ENCODE peak calls at places on chromosomes 4 and X, in ten cellular contexts. I is NCI-H2171; M is activated gamma-delta T cell treated with Interleukin-2 at 50 U/mL for 16 hours; K is CD4-positive, alpha-beta T cell; C is AG09309; F is cardiac muscle cell; V is iris pigment epithelial cell; W is stimulated activated CD8-positive, alpha-beta memory T cell treated with anti-CD3 and anti-CD28 coated beads, Interleukin-4, amount 100 ng/mL, for 24 hours; Z is brain microvascular endothelial cell; S is type B pancreatic cell. G is an unnamed sample.
A peak's percentile ranks its signal among the peaks of the same experiment; 100 is the strongest.

GRCh38 chrX:152632445-152633097 is 5.1 kb upstream of the GABRQ start:
- DNase-seq in W (peak; percentile 23), K (peak; percentile 3), C (peak; percentile 3), M (peak; percentile 13), Z (peak; percentile 56), I (no peak), V (peak; percentile 31), S (no peak), F (peak; percentile 43), G (peak; percentile 62)

GRCh38 chr4:1510931-1511330 is 104.7 kb upstream of the NKX1-1 start:
- DNase-seq in S (no peak), M (no peak), I (no peak), F (no peak), K (no peak), Z (no peak), W (no peak), C (no peak), V (no peak), G (no peak)

GRCh38 chrX:113726009-113726408 is 857.9 kb upstream of the HTR2C start:
- DNase-seq in V (no peak), F (no peak), W (no peak), S (no peak), C (no peak), Z (no peak), M (no peak), I (no peak), K (no peak), G (no peak)

GRCh38 chr4:139934336-139934735 is 219.6 kb downstream of the MAML3 start:
- DNase-seq in K (no peak), S (no peak), W (no peak), Z (no peak), C (no peak), M (no peak), V (peak; percentile 60), I (peak; percentile 44), F (no peak), G (no peak)

GRCh38 chr4:15327311-15328298 is 100.2 kb upstream of the C1QTNF7 start:
- DNase-seq in K (no peak), W (no peak), V (peak; percentile 65), M (no peak), C (peak; percentile 87), Z (peak; percentile 23), F (no peak), I (no peak), S (no peak), G (no peak)

GRCh38 chr4:46818604-46819003 is 90.4 kb downstream of the COX7B2 start:
- DNase-seq in S (no peak), Z (no peak), F (no peak), M (no peak), W (no peak), I (no peak), K (no peak), C (no peak), V (no peak), G (no peak)

GRCh38 chr4:10584042-10584441 is 100.5 kb downstream of the CLNK start:
- DNase-seq in F (no peak), M (no peak), C (peak; percentile 25), I (no peak), V (peak; percentile 93), Z (peak; percentile 89), W (no peak), S (no peak), K (no peak), G (no peak)

GRCh38 chrX:1734806-1735205 is 119.9 kb downstream of the ASMT start:
- DNase-seq in I (no peak), V (no peak), M (no peak), C (no peak), K (no peak), F (no peak), W (no peak), S (no peak), Z (no peak), G (no peak)

GRCh38 chr4:175394213-175394612 is 417.9 kb downstream of the GPM6A start:
- DNase-seq in C (no peak), S (no peak), W (no peak), F (no peak), V (no peak), M (no peak), K (no peak), I (no peak), Z (no peak), G (no peak)

GRCh38 chr4:77994194-77994721 is 62.9 kb upstream of the FRAS1 start:
- DNase-seq in F (peak; percentile 86), Z (peak; percentile 71), I (no peak), C (peak; percentile 13), W (no peak), S (no peak), K (no peak), M (no peak), V (peak; percentile 79), G (peak; percentile 96)

GRCh38 chr4:52588771-52589591 is 70.1 kb downstream of the USP46 start:
- DNase-seq in I (no peak), F (no peak), C (peak; percentile 44), V (peak; percentile 96), M (no peak), W (no peak), S (no peak), Z (peak; percentile 99), K (no peak), G (no peak)

GRCh38 chr4:176767183-176767582 is 25.5 kb downstream of the VEGFC start:
- DNase-seq in M (no peak), C (no peak), I (no peak), K (no peak), F (no peak), V (no peak), S (no peak), Z (no peak), W (no peak), G (no peak)

GRCh38 chr4:23717528-23718248 is 172.2 kb downstream of the PPARGC1A start:
- DNase-seq in C (no peak), F (peak; percentile 10), W (no peak), Z (peak; percentile 15), K (no peak), S (no peak), V (peak; percentile 31), M (no peak), I (no peak), G (peak; percentile 60)

GRCh38 chrX:21374994-21375794 is 976 bp downstream of the CNKSR2 start:
- DNase-seq in Z (no peak), K (no peak), S (no peak), W (no peak), M (no peak), I (no peak), C (no peak), V (no peak), F (peak; percentile 2), G (peak; percentile 23)

GRCh38 chrX:10110984-10111363 is 45.8 kb upstream of the CLCN4 start:
- DNase-seq in W (peak; percentile 44), M (peak; percentile 25), I (no peak), S (no peak), C (no peak), Z (no peak), V (no peak), F (no peak), K (peak; percentile 25), G (no peak)

GRCh38 chr4:121195649-121196048 is 31.5 kb upstream of the TNIP3 start:
- DNase-seq in S (no peak), F (peak; percentile 70), Z (no peak), W (no peak), K (no peak), V (no peak), I (no peak), M (no peak), C (no peak), G (no peak)

GRCh38 chrX:16451331-16451730 is 198.6 kb upstream of the S100G start:
- DNase-seq in Z (no peak), V (peak; percentile 40), F (no peak), C (no peak), S (no peak), K (no peak), I (no peak), M (no peak), W (no peak), G (no peak)

GRCh38 chrX:48083212-48083611 is 11.8 kb upstream of the ZNF630 start:
- DNase-seq in C (no peak), K (peak; percentile 28), S (no peak), V (peak; percentile 42), W (no peak), I (no peak), F (peak; percentile 49), Z (peak; percentile 51), M (peak; percentile 24), G (peak; percentile 60)

GRCh38 chr4:8334786-8335460 is 65.4 kb downstream of the HTRA3 start:
- DNase-seq in F (no peak), K (no peak), W (no peak), I (no peak), M (no peak), V (no peak), S (peak; percentile 51), C (no peak), Z (no peak), G (no peak)

GRCh38 chr4:2322801-2323200 is 60.9 kb upstream of the MXD4 start:
- DNase-seq in I (no peak), F (no peak), W (no peak), M (no peak), C (no peak), S (no peak), Z (no peak), V (no peak), K (no peak), G (no peak)

GRCh38 chrX:40299028-40299479 is 201.3 kb upstream of the BCOR start:
- DNase-seq in K (no peak), C (no peak), Z (no peak), W (no peak), V (no peak), I (no peak), M (no peak), F (peak; percentile 71), S (peak; percentile 73), G (peak; percentile 74)

GRCh38 chrX:46737462-46737861 is 21.5 kb downstream of the SLC9A7 start:
- DNase-seq in K (no peak), I (no peak), V (peak; percentile 67), C (peak; percentile 55), Z (peak; percentile 31), F (no peak), S (no peak), W (no peak), M (no peak), G (no peak)

GRCh38 chrX:39418936-39419659 is 617.8 kb downstream of the MID1IP1 start:
- DNase-seq in W (no peak), Z (no peak), C (no peak), S (no peak), I (no peak), K (no peak), F (peak; percentile 74), M (no peak), V (no peak), G (peak; percentile 2)

GRCh38 chr4:93841803-93842202 is 13.2 kb downstream of the ATOH1 start:
- DNase-seq in I (no peak), S (no peak), V (no peak), M (no peak), Z (no peak), F (no peak), C (no peak), K (no peak), W (no peak), G (no peak)

GRCh38 chr4:133683967-133684366 is 517.6 kb downstream of the PABPC4L start:
- DNase-seq in I (no peak), C (no peak), S (no peak), M (no peak), W (no peak), F (no peak), Z (no peak), V (no peak), K (no peak), G (no peak)

GRCh38 chrX:95063554-95063953 is 1389.5 kb downstream of the FAM133A start:
- DNase-seq in C (no peak), I (no peak), V (peak; percentile 53), F (no peak), M (no peak), W (no peak), Z (no peak), K (no peak), S (no peak), G (no peak)

GRCh38 chr4:3871181-3871852 is 105.1 kb downstream of the ADRA2C start:
- DNase-seq in C (no peak), W (no peak), F (peak; percentile 75), Z (no peak), I (peak; percentile 44), M (no peak), K (no peak), S (peak; percentile 73), V (no peak), G (peak; percentile 94)

GRCh38 chr4:14446311-14446710 is 556.0 kb upstream of the CPEB2 start:
- DNase-seq in Z (peak; percentile 18), K (no peak), V (peak; percentile 34), M (no peak), F (no peak), C (no peak), W (no peak), I (no peak), S (no peak), G (no peak)